ENCODE peak calls at places on chromosomes 2 and 18, in four cellular contexts. L is HCT116, N is H1, W is HepG2. M is an unnamed sample.

GRCh38 chr2:1854747-1855146 is 110.4 kb upstream of the PXDN start:
- DNase-seq in L (no peak), N (peak), W (no peak), M (no peak)

GRCh38 chr2:175454953-175455389 is 273.5 kb upstream of the ATP5MC3 start:
- DNase-seq in L (no peak), N (no peak), W (no peak), M (no peak)

GRCh38 chr2:40279001-40279400 is 172.9 kb downstream of the SLC8A1 start:
- DNase-seq in L (no peak), N (no peak), W (no peak), M (no peak)

GRCh38 chr18:14921547-14921946 is 173.6 kb downstream of the ANKRD30B start:
- DNase-seq in L (no peak), N (no peak), W (no peak), M (no peak)

GRCh38 chr2:214247531-214247930 is 163.3 kb upstream of the VWC2L start:
- DNase-seq in L (no peak), N (no peak), W (no peak), M (no peak)

GRCh38 chr2:215764441-215765048 is 248.8 kb downstream of the MREG start:
- DNase-seq in L (no peak), N (no peak), W (no peak), M (no peak)

GRCh38 chr2:118859157-118859770 is 11.8 kb upstream of the EN1 start:
- DNase-seq in L (no peak), N (no peak), W (no peak), M (no peak)

GRCh38 chr2:143468341-143468888 is 339.2 kb downstream of the ARHGAP15 start:
- DNase-seq in L (no peak), N (no peak), W (no peak), M (no peak)

GRCh38 chr18:51278045-51278649 is 80.7 kb upstream of the MEX3C start:
- DNase-seq in L (peak), N (peak), W (peak), M (peak)

GRCh38 chr18:2535419-2535910 is 35.8 kb downstream of the METTL4 start:
- DNase-seq in L (no peak), N (no peak), W (no peak), M (no peak)

GRCh38 chr2:113980946-113981345 is 91.1 kb downstream of the ACTR3 start:
- DNase-seq in L (no peak), N (no peak), W (no peak), M (no peak)

GRCh38 chr18:57843403-57843802 is 40.3 kb upstream of the ATP8B1 start:
- DNase-seq in L (no peak), N (no peak), W (no peak), M (no peak)

GRCh38 chr2:27320958-27321543 is 1.8 kb downstream of the MPV17 start:
- DNase-seq in L (peak), N (peak), W (peak), M (no peak)

GRCh38 chr2:33021542-33022259 is 74.9 kb downstream of the LTBP1 start:
- DNase-seq in L (no peak), N (no peak), W (no peak), M (no peak)

GRCh38 chr2:186347472-186347871 is 138.6 kb upstream of the ZC3H15 start:
- DNase-seq in L (no peak), N (no peak), W (no peak), M (no peak)

GRCh38 chr18:3256693-3257626 is 5.0 kb upstream of the MYL12B start:
- DNase-seq in L (no peak), N (no peak), W (peak), M (no peak)

GRCh38 chr18:50981381-50981780 is 13.5 kb downstream of the ELAC1 start:
- DNase-seq in L (no peak), N (no peak), W (no peak), M (no peak)

GRCh38 chr2:141317986-141318385 is 812.8 kb downstream of the LRP1B start:
- DNase-seq in L (no peak), N (no peak), W (no peak), M (no peak)

GRCh38 chr2:71876542-71877451 is 270.9 kb downstream of the CYP26B1 start:
- DNase-seq in L (no peak), N (no peak), W (no peak), M (no peak)

GRCh38 chr2:219398721-219399333 is 11.1 kb upstream of the DNPEP start:
- DNase-seq in L (no peak), N (no peak), W (peak), M (no peak)

GRCh38 chr2:45610281-45611019 is 617 bp downstream of the SRBD1 start:
- DNase-seq in L (peak), N (peak), W (peak), M (peak)

GRCh38 chr2:136225950-136226835 is 108.2 kb upstream of the CXCR4 start:
- DNase-seq in L (no peak), N (no peak), W (no peak), M (no peak)

GRCh38 chr18:47772374-47773248 is 157.8 kb downstream of the SMAD2 start:
- DNase-seq in L (peak), N (peak), W (peak), M (no peak)

GRCh38 chr18:907171-907879 is 2.7 kb downstream of the ADCYAP1 start:
- DNase-seq in L (no peak), N (no peak), W (no peak), M (no peak)

DNA sequence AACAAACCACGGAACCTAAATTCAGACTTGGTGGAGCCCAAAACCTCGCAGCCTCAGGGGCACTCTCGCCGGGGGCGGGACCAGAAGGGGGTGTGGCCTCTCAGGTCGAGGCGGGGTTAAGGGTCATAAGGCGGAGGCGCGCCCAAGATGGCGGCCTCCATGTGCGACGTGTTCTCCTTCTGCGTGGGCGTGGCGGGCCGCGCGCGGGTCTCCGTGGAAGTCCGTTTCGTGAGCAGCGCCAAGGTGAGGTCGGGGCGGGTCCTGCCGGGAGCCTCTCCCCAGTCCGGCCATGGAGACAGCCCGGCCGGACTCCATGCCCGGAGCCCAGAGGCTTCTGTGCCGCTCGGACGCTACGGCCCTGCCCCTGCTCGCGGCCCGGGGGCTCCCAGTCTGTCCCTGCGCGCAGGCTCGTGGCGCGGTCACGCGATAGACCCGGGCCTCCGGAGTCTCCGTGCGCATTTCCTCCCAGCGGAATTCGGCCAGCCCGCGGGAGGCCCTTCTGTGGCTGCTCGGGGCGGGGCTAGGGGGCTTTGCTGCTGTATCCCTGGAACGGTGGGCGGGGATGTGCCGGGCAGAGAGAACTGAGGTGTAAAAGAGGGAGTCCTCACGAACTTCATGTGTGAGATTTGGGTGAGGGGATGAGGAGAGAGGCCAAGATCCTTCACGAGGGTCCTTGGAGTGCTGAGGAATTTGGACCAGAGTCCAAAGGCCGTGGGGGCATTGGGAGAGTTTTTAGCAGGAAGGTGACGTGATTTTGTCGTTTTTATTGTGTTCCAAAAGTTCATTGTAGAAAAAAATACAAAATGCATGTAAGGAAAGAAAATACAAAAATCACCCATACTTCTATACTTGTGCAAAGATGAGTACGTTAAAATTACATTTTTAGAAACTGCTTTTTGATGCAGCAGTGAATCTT is at the start of gene SMYD5:
- DNase-seq in L (peak), N (no peak), W (peak), M (peak)
- TF ChIP-seq POLR2AphosphoS5 in L (peak), N (peak), W (peak), M (peak)

GRCh38 chr2:199458017-199458805 is 472 bp upstream of the SATB2 start:
- DNase-seq in L (peak), N (no peak), W (no peak), M (no peak)

GRCh38 chr2:199458806-199459285 is 1.1 kb upstream of the SATB2 start:
- DNase-seq in L (no peak), N (no peak), W (no peak), M (no peak)

GRCh38 chr2:199456383-199457146 is 1.2 kb downstream of the SATB2 start:
- DNase-seq in L (no peak), N (no peak), W (no peak), M (no peak)

GRCh38 chr2:199455533-199456382 is 2.0 kb downstream of the SATB2 start:
- DNase-seq in L (peak), N (no peak), W (peak), M (no peak)

DNA sequence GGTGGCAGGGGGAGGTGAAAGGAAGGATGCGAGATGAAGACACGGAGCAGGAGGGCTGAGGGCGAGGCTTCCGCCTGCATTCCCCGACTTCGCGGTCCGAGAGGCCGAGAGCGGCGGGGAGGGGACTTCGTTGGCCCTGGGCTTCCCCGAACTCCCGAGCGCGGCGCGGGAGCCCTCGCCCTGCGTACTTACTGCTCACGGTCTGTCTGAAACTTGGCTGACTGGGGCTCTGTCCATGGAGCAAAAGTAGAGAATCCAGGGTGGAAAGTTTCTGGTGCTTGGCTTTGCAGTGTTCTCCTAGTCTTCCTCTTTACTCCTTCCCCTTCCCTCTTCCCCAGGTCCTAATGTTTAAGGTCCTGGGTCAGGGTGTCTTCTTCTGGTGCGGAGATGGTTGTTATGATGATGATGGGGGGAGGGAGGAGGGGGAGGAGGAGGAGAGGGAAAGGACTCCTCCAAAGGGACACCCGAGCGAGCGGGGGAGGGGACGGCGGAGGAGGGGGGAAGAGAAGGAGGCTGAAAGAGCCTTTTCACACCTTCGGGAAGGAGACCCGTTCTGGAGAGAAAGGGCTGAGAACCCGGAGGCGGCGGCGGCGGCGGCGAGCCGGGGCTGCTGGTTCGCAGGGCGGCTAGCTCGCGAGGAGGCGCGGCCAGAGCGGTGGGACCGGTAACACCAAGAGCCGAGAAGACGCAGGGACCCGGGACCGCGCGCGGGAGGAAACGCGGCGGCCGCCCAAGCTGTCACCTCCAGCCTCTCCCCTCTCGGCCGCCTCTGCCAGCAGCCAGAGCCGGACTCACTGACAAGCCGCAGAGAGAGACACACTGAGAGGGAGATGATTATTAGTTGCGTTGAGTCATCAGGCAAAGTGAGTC is at the start of gene SATB2:
- DNase-seq in L (peak), N (no peak), W (no peak), M (no peak)
- TF ChIP-seq EZH2 in L (no peak), N (peak), W (peak), M (peak)

GRCh38 chr18:11500153-11501122 is 109.0 kb upstream of the SLC35G4 start:
- DNase-seq in L (peak), N (no peak), W (peak), M (no peak)
- TF ChIP-seq POLR2AphosphoS5 in L (peak), N (no peak), W (no peak), M (no peak)

GRCh38 chr18:40314199-40314598 is 1640.8 kb upstream of the PIK3C3 start:
- DNase-seq in L (no peak), N (no peak), W (no peak), M (no peak)
- TF ChIP-seq EZH2 in L (no peak), N (no peak), W (no peak), M (no peak)

GRCh38 chr2:46865181-46865970 is 50.2 kb downstream of the MCFD2 start:
- DNase-seq in L (no peak), N (no peak), W (no peak), M (no peak)

GRCh38 chr2:46870051-46870839 is 45.4 kb downstream of the MCFD2 start:
- DNase-seq in L (no peak), N (no peak), W (no peak), M (no peak)

GRCh38 chr2:46863895-46864294 is 51.7 kb downstream of the MCFD2 start:
- DNase-seq in L (no peak), N (no peak), W (no peak), M (no peak)

GRCh38 chr2:46869621-46870020 is 46.0 kb downstream of the MCFD2 start:
- DNase-seq in L (no peak), N (no peak), W (no peak), M (no peak)

GRCh38 chr2:46866770-46867246 is 48.8 kb downstream of the MCFD2 start:
- DNase-seq in L (no peak), N (no peak), W (peak), M (no peak)
- TF ChIP-seq POLR2AphosphoS5 in L (no peak), N (no peak), W (no peak), M (no peak)

GRCh38 chr2:240850756-240851077 is 17.9 kb upstream of the AGXT start:
- DNase-seq in L (no peak), N (no peak), W (no peak), M (no peak)

GRCh38 chr2:240850026-240850425 is 18.6 kb upstream of the AGXT start:
- DNase-seq in L (no peak), N (no peak), W (no peak), M (no peak)

GRCh38 chr2:240846881-240847601 is 21.6 kb upstream of the AGXT start:
- DNase-seq in L (no peak), N (no peak), W (no peak), M (no peak)

GRCh38 chr2:240847817-240848216 is 20.8 kb upstream of the AGXT start:
- DNase-seq in L (no peak), N (no peak), W (no peak), M (no peak)

GRCh38 chr2:240848900-240849680 is 19.5 kb upstream of the AGXT start:
- DNase-seq in L (no peak), N (no peak), W (no peak), M (no peak)
- TF ChIP-seq EZH2 in L (no peak), N (no peak), W (no peak), M (no peak)

DNA sequence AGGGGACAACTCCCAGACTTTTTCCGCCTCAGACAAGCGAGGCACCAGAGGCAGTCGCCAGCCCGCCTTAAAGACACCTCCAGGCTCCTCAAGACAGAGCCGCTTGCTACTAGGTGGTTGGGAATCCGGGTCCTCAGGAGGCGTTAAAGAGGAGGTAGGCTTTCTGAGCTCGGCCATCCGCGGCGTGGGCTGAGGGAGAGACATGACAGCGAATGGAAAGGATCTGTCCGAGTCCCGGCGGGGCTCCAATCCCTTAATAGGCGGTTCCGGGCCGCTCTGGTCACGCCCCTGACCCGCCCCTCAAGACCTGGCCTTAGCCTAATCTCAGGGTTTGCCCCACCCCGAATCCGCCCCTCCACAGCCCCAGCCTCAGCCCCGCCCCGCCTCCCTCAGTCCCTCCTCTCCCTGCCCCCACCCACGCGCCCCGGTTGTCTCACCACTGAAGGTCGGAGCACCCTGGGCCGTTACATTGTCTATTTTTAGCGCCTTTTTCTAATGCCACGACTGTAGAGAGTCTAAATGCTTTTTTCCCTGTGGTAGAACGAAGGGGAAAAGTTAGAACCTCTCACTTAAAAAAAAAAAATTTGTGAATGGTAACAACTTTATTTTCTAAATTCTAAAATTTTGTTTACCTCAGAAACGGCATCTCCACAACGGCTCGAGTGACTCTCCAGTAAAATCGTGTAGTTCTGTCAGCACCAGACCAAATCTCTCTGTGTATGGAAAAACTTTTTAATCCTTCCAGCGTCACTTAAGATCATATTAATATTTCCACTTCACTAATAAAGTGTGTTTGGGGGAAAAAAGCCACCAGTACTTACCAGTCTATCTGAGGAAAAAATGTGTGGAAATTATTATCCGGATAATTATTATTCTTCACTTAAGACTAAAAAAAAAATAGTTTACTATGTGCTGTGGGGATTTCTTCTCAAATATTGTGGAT is at the start of gene RAD51AP2:
- DNase-seq in L (peak), N (no peak), W (peak), M (no peak)
- TF ChIP-seq POLR2AphosphoS5 in L (peak), N (no peak), W (peak), M (peak)

DNA sequence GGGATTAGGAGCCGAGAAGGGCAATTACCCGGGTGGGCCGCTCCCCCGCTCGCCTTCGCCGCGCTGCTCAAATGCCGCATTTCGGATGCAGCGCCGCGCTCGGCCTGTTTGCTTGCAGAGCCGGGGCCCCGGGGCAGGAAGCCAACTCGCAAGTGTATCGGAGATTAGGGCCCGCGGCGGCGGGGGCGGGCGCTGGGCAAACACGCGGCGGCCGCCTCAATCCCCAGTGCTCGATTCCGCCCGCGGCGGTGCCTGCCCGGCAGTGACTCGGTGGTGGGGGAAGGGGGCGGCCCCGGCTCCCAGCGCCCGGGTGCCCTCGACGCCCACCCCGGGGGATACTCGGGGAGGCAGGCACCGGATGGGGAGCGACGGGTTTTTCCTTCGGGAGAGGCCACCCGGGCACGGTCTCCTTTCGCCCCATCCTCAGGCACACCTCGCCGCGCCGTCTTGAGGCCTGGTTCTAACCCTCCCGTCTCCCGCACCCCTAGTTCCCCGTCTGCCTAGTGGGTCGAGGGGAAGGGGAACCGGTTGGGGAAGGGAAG is 26.6 kb upstream of the NOTO start:
- DNase-seq in L (no peak), N (no peak), W (peak), M (no peak)
- TF ChIP-seq EZH2 in L (no peak), N (peak), W (no peak), M (no peak)